ENCODE peak calls at places on chromosomes 11 and 22, in seven cellular contexts. One of them, this sample, is unnamed.

GRCh38 chr11:125433454-125434121 is 62.5 kb downstream of the FEZ1 start:
- DNase-seq in naive B cell: no peak
- DNase-seq in endothelial cell: peak; percentile 64
- DNase-seq in activated T-cell treated with anti-CD3 and anti-CD28 coated beads, Interleukin-2, amount 50 U/mL, for 48 hours: peak; percentile 39
- DNase-seq in gastrocnemius medialis: peak; percentile 52
- DNase-seq in breast epithelium: no peak
- DNase-seq in RCC 7860: no peak
- DNase-seq in this sample: no peak

GRCh38 chr11:119100246-119100959 is 1.2 kb downstream of the DPAGT1 start:
- DNase-seq in activated T-cell treated with anti-CD3 and anti-CD28 coated beads, Interleukin-2, amount 50 U/mL, for 48 hours: no peak
- DNase-seq in naive B cell: no peak
- DNase-seq in breast epithelium: no peak
- DNase-seq in gastrocnemius medialis: no peak
- DNase-seq in RCC 7860: peak; percentile 41
- DNase-seq in endothelial cell: no peak
- DNase-seq in this sample: no peak

GRCh38 chr11:94968334-94968958 is 4.9 kb downstream of the CWC15 start:
- DNase-seq in breast epithelium: no peak
- DNase-seq in naive B cell: no peak
- DNase-seq in gastrocnemius medialis: no peak
- DNase-seq in RCC 7860: no peak
- DNase-seq in endothelial cell: no peak
- DNase-seq in activated T-cell treated with anti-CD3 and anti-CD28 coated beads, Interleukin-2, amount 50 U/mL, for 48 hours: no peak
- DNase-seq in this sample: no peak

GRCh38 chr11:69080361-69080973 is 31.7 kb downstream of the TPCN2 start:
- DNase-seq in gastrocnemius medialis: no peak
- DNase-seq in endothelial cell: no peak
- DNase-seq in breast epithelium: no peak
- DNase-seq in naive B cell: no peak
- DNase-seq in activated T-cell treated with anti-CD3 and anti-CD28 coated beads, Interleukin-2, amount 50 U/mL, for 48 hours: peak; percentile 37
- DNase-seq in RCC 7860: peak; percentile 72
- DNase-seq in this sample: no peak

GRCh38 chr22:36454916-36455570 is 26.4 kb downstream of the TXN2 start:
- DNase-seq in breast epithelium: peak; percentile 95
- DNase-seq in RCC 7860: no peak
- DNase-seq in naive B cell: peak; percentile 95
- DNase-seq in endothelial cell: peak; percentile 84
- DNase-seq in activated T-cell treated with anti-CD3 and anti-CD28 coated beads, Interleukin-2, amount 50 U/mL, for 48 hours: peak; percentile 96
- DNase-seq in gastrocnemius medialis: peak; percentile 91
- DNase-seq in this sample: peak; percentile 95

GRCh38 chr11:304915-305833 is 2.4 kb upstream of the IFITM2 start:
- DNase-seq in gastrocnemius medialis: no peak
- DNase-seq in naive B cell: no peak
- DNase-seq in breast epithelium: peak; percentile 60
- DNase-seq in activated T-cell treated with anti-CD3 and anti-CD28 coated beads, Interleukin-2, amount 50 U/mL, for 48 hours: no peak
- DNase-seq in endothelial cell: peak; percentile 39
- DNase-seq in RCC 7860: peak; percentile 5
- DNase-seq in this sample: no peak

GRCh38 chr22:44024288-44024908 is at the start of gene PARVB:
- DNase-seq in breast epithelium: no peak
- DNase-seq in activated T-cell treated with anti-CD3 and anti-CD28 coated beads, Interleukin-2, amount 50 U/mL, for 48 hours: peak; percentile 45
- DNase-seq in gastrocnemius medialis: no peak
- DNase-seq in naive B cell: peak; percentile 47
- DNase-seq in endothelial cell: peak; percentile 31
- DNase-seq in RCC 7860: no peak
- DNase-seq in this sample: peak; percentile 66

GRCh38 chr22:24402460-24403192 is 24.8 kb upstream of the ADORA2A start:
- DNase-seq in naive B cell: no peak
- DNase-seq in RCC 7860: peak; percentile 79
- DNase-seq in gastrocnemius medialis: peak; percentile 93
- DNase-seq in endothelial cell: no peak
- DNase-seq in activated T-cell treated with anti-CD3 and anti-CD28 coated beads, Interleukin-2, amount 50 U/mL, for 48 hours: peak; percentile 33
- DNase-seq in breast epithelium: peak; percentile 83
- DNase-seq in this sample: no peak

GRCh38 chr11:76671626-76672309 is 1.2 kb upstream of the LRRC32 start:
- DNase-seq in gastrocnemius medialis: no peak
- DNase-seq in naive B cell: no peak
- DNase-seq in RCC 7860: no peak
- DNase-seq in endothelial cell: no peak
- DNase-seq in activated T-cell treated with anti-CD3 and anti-CD28 coated beads, Interleukin-2, amount 50 U/mL, for 48 hours: no peak
- DNase-seq in breast epithelium: no peak
- DNase-seq in this sample: no peak

GRCh38 chr22:39655736-39656285 is 85.3 kb downstream of the CACNA1I start:
- DNase-seq in activated T-cell treated with anti-CD3 and anti-CD28 coated beads, Interleukin-2, amount 50 U/mL, for 48 hours: no peak
- DNase-seq in gastrocnemius medialis: no peak
- DNase-seq in breast epithelium: no peak
- DNase-seq in RCC 7860: no peak
- DNase-seq in endothelial cell: no peak
- DNase-seq in naive B cell: no peak
- DNase-seq in this sample: no peak

GRCh38 chr11:130160460-130161090 is 993 bp downstream of the ST14 start:
- DNase-seq in endothelial cell: no peak
- DNase-seq in RCC 7860: no peak
- DNase-seq in breast epithelium: no peak
- DNase-seq in naive B cell: no peak
- DNase-seq in gastrocnemius medialis: no peak
- DNase-seq in activated T-cell treated with anti-CD3 and anti-CD28 coated beads, Interleukin-2, amount 50 U/mL, for 48 hours: no peak
- DNase-seq in this sample: no peak

GRCh38 chr22:37752189-37753061 is 55.3 kb upstream of the GCAT start:
- DNase-seq in breast epithelium: peak; percentile 89
- DNase-seq in gastrocnemius medialis: peak; percentile 89
- DNase-seq in activated T-cell treated with anti-CD3 and anti-CD28 coated beads, Interleukin-2, amount 50 U/mL, for 48 hours: no peak
- DNase-seq in endothelial cell: no peak
- DNase-seq in naive B cell: no peak
- DNase-seq in RCC 7860: peak; percentile 95
- DNase-seq in this sample: no peak

GRCh38 chr11:93784935-93785360 is 866 bp downstream of the MED17 start:
- DNase-seq in activated T-cell treated with anti-CD3 and anti-CD28 coated beads, Interleukin-2, amount 50 U/mL, for 48 hours: no peak
- DNase-seq in breast epithelium: no peak
- DNase-seq in endothelial cell: no peak
- DNase-seq in RCC 7860: no peak
- DNase-seq in gastrocnemius medialis: no peak
- DNase-seq in naive B cell: no peak
- DNase-seq in this sample: no peak

GRCh38 chr22:42942351-42942750 is 72.6 kb downstream of the PACSIN2 start:
- DNase-seq in breast epithelium: no peak
- DNase-seq in gastrocnemius medialis: no peak
- DNase-seq in endothelial cell: no peak
- DNase-seq in naive B cell: no peak
- DNase-seq in activated T-cell treated with anti-CD3 and anti-CD28 coated beads, Interleukin-2, amount 50 U/mL, for 48 hours: no peak
- DNase-seq in RCC 7860: no peak
- DNase-seq in this sample: no peak

GRCh38 chr11:47388697-47389576 is 10.6 kb upstream of the SPI1 start:
- DNase-seq in endothelial cell: no peak
- DNase-seq in activated T-cell treated with anti-CD3 and anti-CD28 coated beads, Interleukin-2, amount 50 U/mL, for 48 hours: no peak
- DNase-seq in gastrocnemius medialis: no peak
- DNase-seq in RCC 7860: no peak
- DNase-seq in breast epithelium: peak; percentile 71
- DNase-seq in naive B cell: no peak
- DNase-seq in this sample: no peak

GRCh38 chr11:65381721-65382035 is 768 bp downstream of the SLC25A45 start:
- DNase-seq in activated T-cell treated with anti-CD3 and anti-CD28 coated beads, Interleukin-2, amount 50 U/mL, for 48 hours: no peak
- DNase-seq in RCC 7860: peak; percentile 96
- DNase-seq in endothelial cell: no peak
- DNase-seq in breast epithelium: peak; percentile 86
- DNase-seq in naive B cell: no peak
- DNase-seq in gastrocnemius medialis: no peak
- DNase-seq in this sample: no peak

GRCh38 chr11:26992031-26992541 is 1.8 kb upstream of the FIBIN start:
- DNase-seq in activated T-cell treated with anti-CD3 and anti-CD28 coated beads, Interleukin-2, amount 50 U/mL, for 48 hours: no peak
- DNase-seq in breast epithelium: no peak
- DNase-seq in endothelial cell: no peak
- DNase-seq in naive B cell: no peak
- DNase-seq in gastrocnemius medialis: no peak
- DNase-seq in RCC 7860: no peak
- DNase-seq in this sample: no peak

GRCh38 chr22:21450858-21451331 is 16.3 kb upstream of the TMEM191C start:
- DNase-seq in endothelial cell: peak; percentile 2
- DNase-seq in RCC 7860: no peak
- DNase-seq in gastrocnemius medialis: no peak
- DNase-seq in naive B cell: no peak
- DNase-seq in breast epithelium: no peak
- DNase-seq in activated T-cell treated with anti-CD3 and anti-CD28 coated beads, Interleukin-2, amount 50 U/mL, for 48 hours: no peak
- DNase-seq in this sample: no peak

GRCh38 chr11:64165482-64165841 is 451 bp downstream of the MACROD1 start:
- DNase-seq in RCC 7860: no peak
- DNase-seq in endothelial cell: peak; percentile 34
- DNase-seq in gastrocnemius medialis: no peak
- DNase-seq in breast epithelium: no peak
- DNase-seq in naive B cell: no peak
- DNase-seq in activated T-cell treated with anti-CD3 and anti-CD28 coated beads, Interleukin-2, amount 50 U/mL, for 48 hours: no peak
- DNase-seq in this sample: no peak

GRCh38 chr11:35639591-35640179 is 21.4 kb downstream of the FJX1 start:
- DNase-seq in RCC 7860: no peak
- DNase-seq in naive B cell: no peak
- DNase-seq in activated T-cell treated with anti-CD3 and anti-CD28 coated beads, Interleukin-2, amount 50 U/mL, for 48 hours: no peak
- DNase-seq in endothelial cell: no peak
- DNase-seq in gastrocnemius medialis: no peak
- DNase-seq in breast epithelium: no peak
- DNase-seq in this sample: no peak

GRCh38 chr22:43202326-43202725 is 15.4 kb upstream of the TTLL12 start:
- DNase-seq in RCC 7860: no peak
- DNase-seq in endothelial cell: no peak
- DNase-seq in breast epithelium: no peak
- DNase-seq in naive B cell: no peak
- DNase-seq in activated T-cell treated with anti-CD3 and anti-CD28 coated beads, Interleukin-2, amount 50 U/mL, for 48 hours: no peak
- DNase-seq in gastrocnemius medialis: no peak
- DNase-seq in this sample: no peak

GRCh38 chr11:70142171-70142875 is 60.8 kb upstream of the FADD start:
- DNase-seq in activated T-cell treated with anti-CD3 and anti-CD28 coated beads, Interleukin-2, amount 50 U/mL, for 48 hours: no peak
- DNase-seq in endothelial cell: no peak
- DNase-seq in gastrocnemius medialis: no peak
- DNase-seq in naive B cell: no peak
- DNase-seq in RCC 7860: no peak
- DNase-seq in breast epithelium: peak; percentile 52
- DNase-seq in this sample: no peak

GRCh38 chr11:21511835-21512440 is 680.9 kb upstream of the ANO5 start:
- DNase-seq in gastrocnemius medialis: no peak
- DNase-seq in endothelial cell: peak; percentile 86
- DNase-seq in RCC 7860: peak; percentile 20
- DNase-seq in activated T-cell treated with anti-CD3 and anti-CD28 coated beads, Interleukin-2, amount 50 U/mL, for 48 hours: peak; percentile 53
- DNase-seq in naive B cell: peak; percentile 0
- DNase-seq in breast epithelium: peak; percentile 23
- DNase-seq in this sample: no peak

GRCh38 chr11:13349046-13349445 is 71.5 kb downstream of the BMAL1 start:
- DNase-seq in breast epithelium: no peak
- DNase-seq in naive B cell: no peak
- DNase-seq in RCC 7860: no peak
- DNase-seq in gastrocnemius medialis: no peak
- DNase-seq in activated T-cell treated with anti-CD3 and anti-CD28 coated beads, Interleukin-2, amount 50 U/mL, for 48 hours: no peak
- DNase-seq in endothelial cell: no peak
- DNase-seq in this sample: no peak

GRCh38 chr11:103699656-103700055 is 336.8 kb upstream of the DDI1 start:
- DNase-seq in endothelial cell: no peak
- DNase-seq in RCC 7860: no peak
- DNase-seq in gastrocnemius medialis: no peak
- DNase-seq in naive B cell: no peak
- DNase-seq in activated T-cell treated with anti-CD3 and anti-CD28 coated beads, Interleukin-2, amount 50 U/mL, for 48 hours: no peak
- DNase-seq in breast epithelium: no peak
- DNase-seq in this sample: no peak

GRCh38 chr11:86565787-86566186 is 106.6 kb downstream of the ME3 start:
- DNase-seq in RCC 7860: no peak
- DNase-seq in endothelial cell: no peak
- DNase-seq in breast epithelium: no peak
- DNase-seq in activated T-cell treated with anti-CD3 and anti-CD28 coated beads, Interleukin-2, amount 50 U/mL, for 48 hours: no peak
- DNase-seq in gastrocnemius medialis: no peak
- DNase-seq in naive B cell: no peak
- DNase-seq in this sample: no peak

GRCh38 chr11:95404370-95404769 is 173.4 kb upstream of the SESN3 start:
- DNase-seq in naive B cell: peak; percentile 1
- DNase-seq in breast epithelium: no peak
- DNase-seq in activated T-cell treated with anti-CD3 and anti-CD28 coated beads, Interleukin-2, amount 50 U/mL, for 48 hours: no peak
- DNase-seq in endothelial cell: no peak
- DNase-seq in RCC 7860: no peak
- DNase-seq in gastrocnemius medialis: no peak
- DNase-seq in this sample: no peak

GRCh38 chr11:62875698-62876483 is 4.8 kb upstream of the SLC3A2 start:
- DNase-seq in naive B cell: no peak
- DNase-seq in RCC 7860: no peak
- DNase-seq in activated T-cell treated with anti-CD3 and anti-CD28 coated beads, Interleukin-2, amount 50 U/mL, for 48 hours: no peak
- DNase-seq in gastrocnemius medialis: no peak
- DNase-seq in breast epithelium: no peak
- DNase-seq in endothelial cell: no peak
- DNase-seq in this sample: no peak

GRCh38 chr11:120482149-120482548 is 29.4 kb upstream of the GRIK4 start:
- DNase-seq in naive B cell: no peak
- DNase-seq in RCC 7860: peak; percentile 62
- DNase-seq in gastrocnemius medialis: no peak
- DNase-seq in breast epithelium: no peak
- DNase-seq in activated T-cell treated with anti-CD3 and anti-CD28 coated beads, Interleukin-2, amount 50 U/mL, for 48 hours: no peak
- DNase-seq in endothelial cell: no peak
- DNase-seq in this sample: no peak

GRCh38 chr22:50730941-50731661 is 6.9 kb upstream of the ACR start:
- DNase-seq in RCC 7860: no peak
- DNase-seq in activated T-cell treated with anti-CD3 and anti-CD28 coated beads, Interleukin-2, amount 50 U/mL, for 48 hours: no peak
- DNase-seq in endothelial cell: no peak
- DNase-seq in naive B cell: no peak
- DNase-seq in gastrocnemius medialis: peak; percentile 5
- DNase-seq in breast epithelium: no peak
- DNase-seq in this sample: no peak

This sample was measured in GM06990.